ENCODE peak calls at places on chromosomes 13 and 19, in ten cellular contexts. F is fibroblast of lung, I is uterus, S is fibroblast of villous mesenchyme, E is lower lobe of right lung, X is BJ, U is tibial nerve, G is AG10803, N is ascending aorta, K is Peyer's patch. Z is an unnamed sample.

GRCh38 chr19:7852851-7853759 is 21.1 kb downstream of the PRR36 start:
- DNase-seq in F (peak), I (peak), S (peak), E (peak), X (no peak), U (no peak), G (peak), N (no peak), K (peak), Z (no peak)

GRCh38 chr13:98225036-98225940 is 48.2 kb upstream of the RNF113B start:
- DNase-seq in F (no peak), I (no peak), S (peak), E (no peak), X (no peak), U (no peak), G (no peak), N (no peak), K (no peak), Z (no peak)

GRCh38 chr13:54241719-54242118 is 1213.1 kb downstream of the OLFM4 start:
- DNase-seq in F (no peak), I (no peak), S (no peak), E (no peak), X (no peak), U (no peak), G (no peak), N (no peak), K (no peak), Z (no peak)

GRCh38 chr19:50777830-50778303 is 7.6 kb downstream of the GPR32 start:
- DNase-seq in F (no peak), I (no peak), S (peak), E (no peak), X (no peak), U (no peak), G (peak), N (no peak), K (no peak), Z (no peak)

GRCh38 chr19:269241-269640 is 22.0 kb downstream of the PLPP2 start:
- DNase-seq in F (no peak), I (no peak), S (no peak), E (no peak), X (no peak), U (no peak), G (no peak), N (no peak), K (no peak), Z (no peak)

GRCh38 chr19:16259385-16260159 is 61.9 kb downstream of the AP1M1 start:
- DNase-seq in F (no peak), I (no peak), S (no peak), E (no peak), X (no peak), U (no peak), G (no peak), N (no peak), K (peak), Z (no peak)

GRCh38 chr13:36297259-36297599 is 385 bp downstream of the CCDC169 start:
- DNase-seq in F (peak), I (no peak), S (peak), E (no peak), X (no peak), U (no peak), G (peak), N (no peak), K (no peak), Z (no peak)

GRCh38 chr19:5932593-5933262 is 18.7 kb downstream of the CAPS start:
- DNase-seq in F (no peak), I (no peak), S (no peak), E (no peak), X (no peak), U (no peak), G (no peak), N (no peak), K (no peak), Z (no peak)

GRCh38 chr19:42965204-42965603 is 28.2 kb upstream of the PSG7 start:
- DNase-seq in F (no peak), I (no peak), S (peak), E (no peak), X (peak), U (no peak), G (peak), N (no peak), K (no peak), Z (peak)

GRCh38 chr19:2458054-2458453 is 1.3 kb upstream of the LMNB2 start:
- DNase-seq in F (no peak), I (no peak), S (no peak), E (no peak), X (no peak), U (no peak), G (no peak), N (no peak), K (no peak), Z (no peak)

DNA sequence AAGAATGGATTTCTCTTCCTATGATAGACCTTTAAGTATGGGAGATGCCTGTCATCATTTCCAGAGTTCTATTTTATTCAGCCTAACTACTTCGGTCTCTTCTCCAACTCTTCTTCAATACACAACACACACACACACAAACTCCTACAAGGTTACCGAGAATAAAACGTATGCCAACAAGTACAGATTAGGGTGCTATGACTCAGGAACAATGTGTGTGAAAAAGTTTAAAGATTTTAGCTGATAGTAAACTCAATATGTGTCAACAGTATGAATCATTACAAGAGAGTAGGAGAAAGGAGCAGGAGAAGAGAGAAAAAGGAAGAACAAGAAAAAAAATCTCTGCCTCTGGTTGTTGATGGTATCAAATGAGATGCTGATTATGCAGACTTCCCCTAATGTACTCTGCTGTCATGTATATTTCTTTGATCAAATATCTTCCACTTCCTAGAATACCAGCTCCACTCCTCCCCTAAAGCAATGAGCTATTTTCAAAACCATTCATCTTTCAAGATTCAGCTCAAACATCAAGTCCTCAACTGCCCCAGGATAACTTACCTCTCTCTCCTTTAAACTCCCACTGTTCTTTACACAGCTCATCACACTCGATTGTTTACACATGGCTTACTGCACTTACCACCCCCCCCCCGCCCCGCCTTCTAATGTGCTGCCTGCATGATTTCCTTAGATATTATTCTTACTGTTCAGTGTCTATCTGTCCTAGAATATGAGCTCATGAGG is 95.6 kb downstream of the FAM216B start:
- DNase-seq in F (peak), I (no peak), S (peak), E (no peak), X (no peak), U (no peak), G (peak), N (no peak), K (no peak), Z (peak)
- H3K4me3 ChIP-seq in F (no peak), I (no peak), S (no peak), E (no peak), X (no peak), U (no peak), G (no peak), N (no peak), K (no peak), Z (no peak)

DNA sequence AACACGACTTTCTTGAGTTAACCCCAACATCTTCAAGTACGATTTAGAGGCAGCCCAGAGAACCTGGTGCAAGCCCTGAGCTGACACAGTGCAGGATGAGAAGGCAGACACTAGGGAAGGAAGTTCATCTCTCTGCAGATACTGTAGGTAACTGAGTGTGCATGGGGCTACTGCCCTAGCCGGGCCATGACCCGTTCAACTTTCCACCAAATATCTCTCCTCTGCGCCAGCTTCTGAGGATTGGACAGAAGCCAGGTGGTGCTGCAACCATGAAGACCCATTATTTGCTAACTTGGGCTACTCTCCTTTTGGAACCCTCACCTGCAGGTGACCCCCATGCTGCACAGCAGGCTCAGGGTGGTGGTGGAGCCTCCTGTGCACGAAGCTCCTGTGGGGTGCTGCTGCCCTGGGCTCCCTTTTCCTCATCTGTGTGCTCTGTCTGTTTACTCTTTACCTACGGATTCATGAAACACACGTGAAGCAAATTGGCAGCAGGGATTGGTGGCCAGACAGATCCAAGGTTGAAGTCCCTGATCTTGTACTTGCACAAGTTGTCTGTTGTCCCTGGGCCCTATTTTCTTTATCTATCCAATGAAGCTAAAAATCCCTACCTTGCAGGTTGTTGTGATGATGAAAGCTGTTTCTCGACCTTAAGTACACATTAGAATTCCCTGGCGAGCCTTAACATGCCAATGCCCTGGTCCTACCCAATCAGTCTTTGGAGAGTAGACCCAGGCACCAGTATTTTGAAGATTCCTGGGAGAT is 227.8 kb downstream of the LACC1 start:
- DNase-seq in F (no peak), I (no peak), S (no peak), E (no peak), X (no peak), U (no peak), G (no peak), N (no peak), K (no peak), Z (no peak)
- TF ChIP-seq CTCF in F (no peak), I (no peak), S (no peak), E (no peak), X (no peak), U (no peak), G (no peak), N (no peak), K (no peak), Z (no peak)

GRCh38 chr13:80345771-80346510 is 5.0 kb upstream of the SPRY2 start:
- DNase-seq in F (no peak), I (no peak), S (no peak), E (no peak), X (no peak), U (peak), G (no peak), N (no peak), K (no peak), Z (no peak)
- H3K4me3 ChIP-seq in F (no peak), I (no peak), S (no peak), E (no peak), X (no peak), U (no peak), G (no peak), N (no peak), K (no peak), Z (no peak)

GRCh38 chr13:23567792-23568480 is 2.3 kb upstream of the TNFRSF19 start:
- DNase-seq in F (no peak), I (no peak), S (no peak), E (no peak), X (no peak), U (no peak), G (peak), N (no peak), K (no peak), Z (no peak)
- TF ChIP-seq CTCF in F (no peak), I (no peak), S (no peak), E (no peak), X (no peak), U (no peak), G (peak), N (no peak), K (no peak), Z (no peak)

GRCh38 chr13:51978836-51979556 is 32.3 kb downstream of the ATP7B start:
- DNase-seq in F (peak), I (no peak), S (no peak), E (no peak), X (no peak), U (no peak), G (no peak), N (no peak), K (no peak), Z (no peak)
- H3K4me3 ChIP-seq in F (no peak), I (no peak), S (no peak), E (no peak), X (no peak), U (no peak), G (no peak), N (no peak), K (no peak), Z (no peak)

GRCh38 chr13:23715762-23716235 is 145.6 kb downstream of the TNFRSF19 start:
- DNase-seq in F (no peak), I (no peak), S (peak), E (no peak), X (no peak), U (no peak), G (no peak), N (no peak), K (no peak), Z (no peak)
- TF ChIP-seq CTCF in F (no peak), I (no peak), S (peak), E (peak), X (peak), U (no peak), G (peak), N (no peak), K (no peak), Z (peak)

GRCh38 chr19:18460313-18460712 is 22.4 kb upstream of the ISYNA1 start:
- DNase-seq in F (peak), I (peak), S (peak), E (no peak), X (no peak), U (peak), G (peak), N (no peak), K (no peak), Z (no peak)
- H3K4me3 ChIP-seq in F (no peak), I (no peak), S (no peak), E (no peak), X (no peak), U (no peak), G (no peak), N (peak), K (no peak), Z (no peak)